ENCODE peak calls at places on chromosome 7, in six cellular contexts. G is OCI-LY7, R is right cardiac atrium, I is PC-9, O is tibial artery, L is WERI-Rb-1. U is an unnamed sample. For H3K9me3, the result is how much of the 10 kb centered on the place peaks cover.

GRCh38 chr7:46742608-46743000 is 821.5 kb upstream of the IGFBP3 start:
- DNase-seq in G (no peak), R (no peak), I (no peak), O (no peak), L (no peak), U (no peak)

GRCh38 chr7:130893441-130893894 is 159.5 kb upstream of the KLF14 start:
- DNase-seq in G (no peak), R (no peak), I (no peak), O (peak), L (no peak), U (no peak)

GRCh38 chr7:153088601-153089000 is 329.0 kb downstream of the ACTR3B start:
- DNase-seq in G (no peak), R (no peak), I (no peak), O (no peak), L (no peak), U (no peak)

GRCh38 chr7:129332354-129333056 is 101.7 kb upstream of the STRIP2 start:
- DNase-seq in G (no peak), R (no peak), I (peak), O (no peak), L (no peak), U (no peak)

GRCh38 chr7:12970626-12971025 is 283.2 kb downstream of the ARL4A start:
- DNase-seq in G (no peak), R (no peak), I (no peak), O (no peak), L (no peak), U (no peak)

GRCh38 chr7:94055963-94056362 is 51.8 kb upstream of the BET1 start:
- DNase-seq in G (no peak), R (no peak), I (no peak), O (no peak), L (no peak), U (no peak)

GRCh38 chr7:71237945-71238344 is 106.0 kb downstream of the GALNT17 start:
- DNase-seq in G (no peak), R (peak), I (no peak), O (peak), L (no peak), U (peak)

GRCh38 chr7:45088821-45089313 is at the start of gene NACAD:
- DNase-seq in G (no peak), R (peak), I (no peak), O (peak), L (peak), U (no peak)

GRCh38 chr7:114630186-114630824 is 215.7 kb downstream of the FOXP2 start:
- DNase-seq in G (no peak), R (no peak), I (no peak), O (no peak), L (no peak), U (no peak)

GRCh38 chr7:23184709-23185354 is 3.0 kb downstream of the NUP42 start:
- DNase-seq in G (peak), R (no peak), I (peak), O (no peak), L (peak), U (no peak)

GRCh38 chr7:143012409-143012808 is 14.5 kb downstream of the OR9A2 start:
- DNase-seq in G (no peak), R (no peak), I (no peak), O (no peak), L (no peak), U (no peak)

GRCh38 chr7:122951006-122951405 is 44.5 kb downstream of the TAS2R16 start:
- DNase-seq in G (no peak), R (no peak), I (no peak), O (no peak), L (no peak), U (no peak)

GRCh38 chr7:80699030-80699638 is 60.7 kb downstream of the CD36 start:
- DNase-seq in G (peak), R (no peak), I (peak), O (no peak), L (no peak), U (no peak)

GRCh38 chr7:25261545-25262135 is 33.4 kb upstream of the NPVF start:
- DNase-seq in G (no peak), R (no peak), I (no peak), O (no peak), L (no peak), U (no peak)

GRCh38 chr7:148782757-148783456 is 84.2 kb downstream of the CUL1 start:
- DNase-seq in G (no peak), R (no peak), I (no peak), O (no peak), L (no peak), U (no peak)

GRCh38 chr7:8379264-8379663 is 54.1 kb upstream of the NXPH1 start:
- DNase-seq in G (no peak), R (no peak), I (no peak), O (no peak), L (no peak), U (no peak)

GRCh38 chr7:144023171-144023827 is 23.2 kb downstream of the OR6B1 start:
- DNase-seq in G (no peak), R (no peak), I (no peak), O (no peak), L (no peak), U (no peak)

GRCh38 chr7:101659706-101660105 is 30.6 kb upstream of the MYL10 start:
- DNase-seq in G (no peak), R (no peak), I (no peak), O (no peak), L (no peak), U (no peak)

GRCh38 chr7:158791133-158791532 is 38.2 kb downstream of the ESYT2 start:
- DNase-seq in G (no peak), R (no peak), I (no peak), O (no peak), L (no peak), U (no peak)

GRCh38 chr7:88226886-88227516 is 7.2 kb upstream of the SRI start:
- DNase-seq in G (no peak), R (no peak), I (peak), O (no peak), L (no peak), U (no peak)

GRCh38 chr7:86667732-86668131 is 24.0 kb downstream of the GRM3 start:
- DNase-seq in G (no peak), R (no peak), I (no peak), O (no peak), L (peak), U (no peak)

GRCh38 chr7:159048656-159049055 is 96.0 kb downstream of the VIPR2 start:
- DNase-seq in G (no peak), R (no peak), I (no peak), O (no peak), L (no peak), U (no peak)

GRCh38 chr7:139820089-139820488 is 9.0 kb upstream of the TBXAS1 start:
- DNase-seq in G (no peak), R (peak), I (no peak), O (no peak), L (no peak), U (no peak)

GRCh38 chr7:23434147-23434676 is 36.1 kb downstream of the IGF2BP3 start:
- DNase-seq in G (no peak), R (no peak), I (no peak), O (no peak), L (no peak), U (no peak)

GRCh38 chr7:140160308-140160707 is 16.5 kb downstream of the KDM7A start:
- DNase-seq in G (no peak), R (no peak), I (no peak), O (no peak), L (no peak), U (no peak)

GRCh38 chr7:17912050-17912449 is 28.2 kb downstream of the SNX13 start:
- DNase-seq in G (no peak), R (no peak), I (no peak), O (no peak), L (no peak), U (no peak)

GRCh38 chr7:17485368-17485767 is 186.9 kb downstream of the AHR start:
- DNase-seq in G (no peak), R (no peak), I (no peak), O (no peak), L (no peak), U (no peak)

GRCh38 chr7:140061607-140061930 is 1.2 kb downstream of the PARP12 start:
- DNase-seq in G (no peak), R (no peak), I (no peak), O (no peak), L (no peak), U (no peak)

GRCh38 chr7:57404343-57404966 is 45.5 kb upstream of the ZNF716 start:
- DNase-seq in G (no peak), R (peak), I (no peak), O (peak), L (no peak), U (peak)

GRCh38 chr7:45716380-45717203 is 142.4 kb downstream of the ADCY1 start:
- DNase-seq in G (no peak), R (peak), I (no peak), O (no peak), L (no peak), U (peak)

GRCh38 chr7:29639887-29640600 is 76.4 kb downstream of the PRR15 start:
- DNase-seq in G (no peak), R (no peak), I (no peak), O (no peak), L (no peak), U (no peak)

GRCh38 chr7:30764030-30764991 is 6.9 kb upstream of the MINDY4 start:
- DNase-seq in G (no peak), R (peak), I (no peak), O (peak), L (no peak), U (no peak)

GRCh38 chr7:43944286-43944685 is 18.1 kb downstream of the UBE2D4 start:
- DNase-seq in G (no peak), R (no peak), I (no peak), O (no peak), L (no peak), U (no peak)

GRCh38 chr7:157568785-157569584 is 232.2 kb downstream of the DNAJB6 start:
- DNase-seq in G (peak), R (peak), I (no peak), O (no peak), L (no peak), U (peak)

GRCh38 chr7:157569967-157570366 is 233.2 kb downstream of the DNAJB6 start:
- DNase-seq in G (no peak), R (no peak), I (no peak), O (no peak), L (no peak), U (peak)

GRCh38 chr7:157567666-157568065 is 230.9 kb downstream of the DNAJB6 start:
- DNase-seq in G (no peak), R (peak), I (no peak), O (no peak), L (no peak), U (peak)

GRCh38 chr7:157566631-157567006 is 229.8 kb downstream of the DNAJB6 start:
- DNase-seq in G (no peak), R (peak), I (no peak), O (no peak), L (no peak), U (peak)

GRCh38 chr7:157568071-157568784 is 231.4 kb downstream of the DNAJB6 start:
- DNase-seq in G (no peak), R (peak), I (no peak), O (no peak), L (no peak), U (peak)
- H3K9me3 ChIP-seq in G (under half), R (under half), I (under half), O (under half), L (under half), U (under half)

GRCh38 chr7:75869776-75870379 is 9.0 kb upstream of the RHBDD2 start:
- DNase-seq in G (no peak), R (no peak), I (peak), O (no peak), L (no peak), U (no peak)
- H3K27ac ChIP-seq in G (no peak), R (no peak), I (no peak), O (no peak), L (no peak), U (no peak)

GRCh38 chr7:156865493-156865892 is 27.5 kb downstream of the LMBR1 start:
- DNase-seq in G (peak), R (no peak), I (no peak), O (no peak), L (no peak), U (no peak)
- H3K9me3 ChIP-seq in G (under half), R (under half), I (under half), O (under half), L (under half), U (under half)

GRCh38 chr7:132367007-132367406 is 209.3 kb downstream of the PLXNA4 start:
- DNase-seq in G (no peak), R (no peak), I (no peak), O (no peak), L (no peak), U (no peak)

GRCh38 chr7:132362059-132362458 is 214.2 kb downstream of the PLXNA4 start:
- DNase-seq in G (no peak), R (no peak), I (no peak), O (no peak), L (no peak), U (no peak)

GRCh38 chr7:132359746-132360145 is 216.5 kb downstream of the PLXNA4 start:
- DNase-seq in G (no peak), R (no peak), I (no peak), O (no peak), L (no peak), U (no peak)

DNA sequence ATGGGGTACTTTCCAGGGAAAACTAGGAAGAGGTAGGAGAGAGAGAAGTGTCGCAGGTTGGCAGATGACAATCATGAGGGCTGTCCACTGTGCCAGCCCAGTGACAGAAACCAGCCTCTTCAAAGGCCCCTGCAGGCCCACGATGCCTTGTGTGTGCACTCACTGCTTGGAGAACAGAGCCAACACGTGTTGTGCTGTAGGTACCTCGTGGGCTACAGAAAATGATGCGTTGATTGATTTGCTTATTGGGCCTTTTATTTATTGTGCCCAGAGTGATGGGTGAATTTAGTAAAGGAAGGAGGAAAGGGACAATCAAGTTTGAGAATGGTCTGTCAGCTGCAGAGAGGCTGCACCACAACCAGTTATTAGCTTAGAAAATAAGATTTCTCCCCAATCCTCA is 215.1 kb downstream of the PLXNA4 start:
- DNase-seq in G (no peak), R (no peak), I (no peak), O (no peak), L (no peak), U (no peak)
- H3K27ac ChIP-seq in G (no peak), R (no peak), I (no peak), O (no peak), L (no peak), U (no peak)

DNA sequence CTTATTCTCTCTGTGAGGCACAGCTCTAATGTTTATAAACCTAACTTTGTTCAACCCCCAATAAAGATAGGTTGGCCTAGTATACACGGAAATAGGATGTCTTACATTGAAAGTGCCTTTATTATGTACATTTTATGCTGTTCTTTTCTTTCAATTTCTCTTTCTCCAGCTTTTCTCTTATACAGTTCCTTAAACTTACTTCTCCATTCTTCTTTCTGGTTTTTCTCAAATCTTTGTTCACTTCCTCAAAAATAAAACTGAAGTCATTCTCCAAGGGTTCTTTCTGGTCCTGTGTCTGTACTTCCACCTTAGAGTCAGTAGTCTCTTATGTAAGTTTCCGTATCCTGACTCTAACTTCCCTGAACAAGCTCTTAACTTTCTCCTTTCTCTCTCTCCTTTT is 29.2 kb upstream of the NAMPT start:
- DNase-seq in G (no peak), R (no peak), I (no peak), O (no peak), L (no peak), U (no peak)
- H3K9me3 ChIP-seq in G (under half), R (under half), I (under half), O (under half), L (under half), U (under half)

GRCh38 chr7:138000081-138000701 is 1.7 kb downstream of the CREB3L2 start:
- DNase-seq in G (peak), R (no peak), I (peak), O (peak), L (no peak), U (peak)
- H3K27ac ChIP-seq in G (peak), R (peak), I (peak), O (peak), L (no peak), U (peak)

U was measured in aorta.